ENCODE peak calls at places on chromosomes 16 and 17, in six cellular contexts. D is AG10803, I is AG09319, S is foreskin fibroblast, K is neural progenitor cell, F is H1. U is an unnamed sample.

GRCh38 chr17:16953841-16954240 is 18.1 kb downstream of the TNFRSF13B start:
- DNase-seq in D (no peak), I (no peak), S (no peak), K (no peak), F (peak), U (no peak)

GRCh38 chr17:83183951-83184506 is 104.6 kb downstream of the METRNL start:
- DNase-seq in D (no peak), I (no peak), S (no peak), K (no peak), F (peak), U (no peak)

GRCh38 chr16:25151996-25152395 is 40.5 kb downstream of the LCMT1 start:
- DNase-seq in D (peak), I (peak), S (peak), K (no peak), F (no peak), U (peak)

GRCh38 chr16:89315791-89316581 is 98.5 kb downstream of the ZNF778 start:
- DNase-seq in D (peak), I (no peak), S (peak), K (no peak), F (no peak), U (no peak)

GRCh38 chr17:21677911-21678310 is 14.4 kb upstream of the KCNJ18 start:
- DNase-seq in D (no peak), I (no peak), S (no peak), K (no peak), F (no peak), U (no peak)

GRCh38 chr16:57867000-57867561 is 64.8 kb upstream of the KIFC3 start:
- DNase-seq in D (no peak), I (no peak), S (no peak), K (no peak), F (no peak), U (no peak)

GRCh38 chr16:58195771-58196170 is 2.1 kb downstream of the CSNK2A2 start:
- DNase-seq in D (no peak), I (no peak), S (no peak), K (no peak), F (no peak), U (no peak)

GRCh38 chr16:57859331-57859730 is 57.0 kb upstream of the KIFC3 start:
- DNase-seq in D (peak), I (no peak), S (no peak), K (peak), F (no peak), U (no peak)

GRCh38 chr16:29784157-29784556 is 6.1 kb downstream of the ZG16 start:
- DNase-seq in D (no peak), I (no peak), S (no peak), K (no peak), F (no peak), U (no peak)

GRCh38 chr17:46772013-46772878 is 46.2 kb downstream of the WNT3 start:
- DNase-seq in D (peak), I (no peak), S (peak), K (peak), F (peak), U (no peak)

GRCh38 chr16:8026450-8026849 is 563.9 kb downstream of the TMEM114 start:
- DNase-seq in D (no peak), I (no peak), S (no peak), K (peak), F (peak), U (no peak)

GRCh38 chr17:72222971-72223370 is 102.2 kb downstream of the SOX9 start:
- DNase-seq in D (no peak), I (no peak), S (no peak), K (no peak), F (no peak), U (no peak)

GRCh38 chr17:59753522-59754467 is 46.3 kb downstream of the VMP1 start:
- DNase-seq in D (peak), I (peak), S (peak), K (peak), F (no peak), U (peak)

GRCh38 chr17:1413281-1413791 is 13.3 kb upstream of the YWHAE start:
- DNase-seq in D (peak), I (peak), S (peak), K (no peak), F (no peak), U (no peak)

GRCh38 chr17:38926290-38927070 is 1.1 kb downstream of the LASP1NB start:
- DNase-seq in D (peak), I (no peak), S (no peak), K (no peak), F (no peak), U (no peak)

GRCh38 chr17:82907797-82908261 is 68.0 kb upstream of the ZNF750 start:
- DNase-seq in D (peak), I (no peak), S (no peak), K (no peak), F (no peak), U (no peak)

GRCh38 chr16:62029947-62030346 is 6.3 kb downstream of the CDH8 start:
- DNase-seq in D (no peak), I (no peak), S (no peak), K (no peak), F (no peak), U (no peak)

GRCh38 chr17:48588519-48588918 is 1.5 kb downstream of the HOXB3 start:
- DNase-seq in D (no peak), I (no peak), S (no peak), K (no peak), F (no peak), U (no peak)

GRCh38 chr16:81728435-81728834 is 50.7 kb upstream of the PLCG2 start:
- DNase-seq in D (no peak), I (no peak), S (no peak), K (no peak), F (no peak), U (no peak)

GRCh38 chr16:81718637-81719036 is 60.5 kb upstream of the PLCG2 start:
- DNase-seq in D (no peak), I (no peak), S (no peak), K (no peak), F (no peak), U (no peak)

GRCh38 chr16:81720973-81721907 is 57.9 kb upstream of the PLCG2 start:
- DNase-seq in D (no peak), I (no peak), S (no peak), K (no peak), F (no peak), U (no peak)

GRCh38 chr16:81719993-81720392 is 59.1 kb upstream of the PLCG2 start:
- DNase-seq in D (no peak), I (no peak), S (no peak), K (no peak), F (no peak), U (no peak)

GRCh38 chr16:81723098-81723723 is 55.9 kb upstream of the PLCG2 start:
- DNase-seq in D (peak), I (peak), S (peak), K (peak), F (no peak), U (no peak)
- TF ChIP-seq CTCF in D (peak), I (peak), S (peak), K (peak), F (peak), U (peak)

DNA sequence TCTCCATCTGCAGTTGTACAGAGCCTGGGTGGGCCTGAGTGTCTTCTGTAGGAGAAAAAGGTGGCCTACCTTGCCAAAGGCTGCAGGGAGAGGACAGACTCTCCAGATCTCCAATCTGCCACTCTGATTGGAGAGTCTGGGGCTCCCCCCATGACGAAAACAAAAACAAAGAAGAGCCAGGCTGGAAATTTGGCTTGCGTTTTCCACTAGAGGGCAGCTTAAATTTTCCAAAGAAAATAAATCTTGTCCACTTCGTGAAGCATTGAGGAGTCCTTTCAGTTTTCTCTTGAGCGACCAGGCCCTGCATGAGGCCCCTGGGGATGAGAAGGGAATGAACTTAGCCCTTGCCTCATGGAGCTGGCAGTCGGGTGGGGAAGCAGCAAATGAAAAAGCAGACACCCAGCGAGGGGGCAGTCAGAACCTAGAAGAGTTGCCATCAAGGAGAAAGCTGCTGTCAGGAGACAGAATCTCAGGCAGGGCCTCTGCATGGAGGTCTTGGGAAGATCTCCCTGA is 8.2 kb upstream of the SHCBP1 start:
- DNase-seq in D (peak), I (peak), S (peak), K (peak), F (peak), U (no peak)
- TF ChIP-seq CTCF in D (peak), I (peak), S (peak), K (peak), F (peak), U (peak)

GRCh38 chr16:26454102-26454501 is 612.6 kb upstream of the C16orf82 start:
- DNase-seq in D (no peak), I (no peak), S (no peak), K (no peak), F (no peak), U (no peak)

GRCh38 chr16:26457061-26457460 is 609.7 kb upstream of the C16orf82 start:
- DNase-seq in D (no peak), I (no peak), S (no peak), K (no peak), F (no peak), U (no peak)

GRCh38 chr16:26457896-26458295 is 608.8 kb upstream of the C16orf82 start:
- DNase-seq in D (no peak), I (no peak), S (no peak), K (no peak), F (no peak), U (no peak)

GRCh38 chr16:26456074-26456473 is 610.7 kb upstream of the C16orf82 start:
- DNase-seq in D (no peak), I (no peak), S (no peak), K (no peak), F (no peak), U (no peak)

DNA sequence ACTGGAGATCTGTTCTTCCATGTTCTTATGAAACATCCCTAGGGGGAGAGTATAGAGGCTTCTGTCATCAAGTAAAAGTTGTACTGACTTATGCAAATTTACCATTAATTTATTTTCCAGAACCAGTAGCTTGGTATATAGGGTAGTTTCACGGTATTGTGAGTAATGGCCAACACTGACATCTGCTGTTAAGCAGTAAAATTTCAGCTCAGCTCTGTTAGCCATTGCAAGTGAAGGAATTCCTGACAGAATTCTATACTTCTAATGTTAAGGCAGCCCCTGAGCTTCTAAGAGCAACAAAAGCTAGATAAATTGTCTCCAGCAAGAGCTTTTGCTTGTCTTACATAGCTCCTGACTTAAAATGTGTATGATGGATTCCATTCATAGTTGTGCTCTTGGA is 613.5 kb upstream of the C16orf82 start:
- DNase-seq in D (no peak), I (no peak), S (no peak), K (no peak), F (no peak), U (no peak)
- TF ChIP-seq CTCF in D (no peak), I (no peak), S (no peak), K (peak), F (peak), U (no peak)

DNA sequence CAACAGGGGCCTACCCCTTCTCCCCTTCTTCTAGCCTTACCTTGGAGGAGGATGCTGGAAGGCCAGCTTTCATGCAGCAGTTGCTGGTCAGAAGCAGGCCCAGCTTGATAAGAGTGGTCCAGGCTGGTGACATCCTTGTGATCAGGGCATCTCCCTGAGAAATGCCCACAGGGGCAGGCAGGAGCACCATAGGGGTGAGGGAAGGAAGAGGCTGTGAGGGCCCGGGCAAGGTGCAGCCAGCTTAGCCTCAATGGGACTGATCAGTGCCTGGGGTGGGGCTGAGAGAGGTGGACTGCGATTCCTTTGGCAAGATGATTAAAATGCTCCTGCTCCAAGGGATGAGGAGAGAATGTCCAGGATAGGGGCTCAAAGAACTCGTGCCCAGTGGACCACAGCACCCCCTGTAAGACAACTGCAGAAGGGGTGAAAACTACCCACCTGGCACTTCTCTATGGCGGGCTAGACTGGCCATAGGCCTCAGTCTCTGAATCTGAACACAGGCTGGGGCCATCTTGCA is 9.5 kb upstream of the GALK1 start:
- DNase-seq in D (no peak), I (no peak), S (no peak), K (no peak), F (no peak), U (no peak)
- TF ChIP-seq CTCF in D (no peak), I (no peak), S (no peak), K (no peak), F (no peak), U (no peak)

U was measured in BJ.